ENCODE peak calls at places on chromosomes 2 and 18, in five cellular contexts. One of them, this sample, is unnamed.

GRCh38 chr2:216830346-216830745 is 29.5 kb downstream of the TNP1 start:
- DNase-seq in NCI-H82: no peak
- DNase-seq in ecto neural progenitor cell: no peak
- DNase-seq in naive thymus-derived CD8-positive, alpha-beta T cell: no peak
- DNase-seq in MCF 10A: no peak
- DNase-seq in this sample: peak

GRCh38 chr2:15591373-15591691 is 336 bp upstream of the DDX1 start:
- DNase-seq in NCI-H82: no peak
- DNase-seq in ecto neural progenitor cell: no peak
- DNase-seq in naive thymus-derived CD8-positive, alpha-beta T cell: no peak
- DNase-seq in MCF 10A: no peak
- DNase-seq in this sample: no peak

GRCh38 chr18:5630766-5631413 is 87.1 kb upstream of the EPB41L3 start:
- DNase-seq in NCI-H82: no peak
- DNase-seq in ecto neural progenitor cell: no peak
- DNase-seq in naive thymus-derived CD8-positive, alpha-beta T cell: no peak
- DNase-seq in MCF 10A: no peak
- DNase-seq in this sample: no peak

GRCh38 chr18:35089382-35089781 is 48.2 kb downstream of the MAPRE2 start:
- DNase-seq in NCI-H82: no peak
- DNase-seq in ecto neural progenitor cell: no peak
- DNase-seq in naive thymus-derived CD8-positive, alpha-beta T cell: no peak
- DNase-seq in MCF 10A: no peak
- DNase-seq in this sample: no peak

GRCh38 chr2:32772623-32773221 is 144.9 kb downstream of the TTC27 start:
- DNase-seq in NCI-H82: peak
- DNase-seq in ecto neural progenitor cell: peak
- DNase-seq in naive thymus-derived CD8-positive, alpha-beta T cell: no peak
- DNase-seq in MCF 10A: peak
- DNase-seq in this sample: peak

GRCh38 chr2:109594246-109594900 is 19.4 kb downstream of the SEPTIN10 start:
- DNase-seq in NCI-H82: no peak
- DNase-seq in ecto neural progenitor cell: no peak
- DNase-seq in naive thymus-derived CD8-positive, alpha-beta T cell: no peak
- DNase-seq in MCF 10A: peak
- DNase-seq in this sample: peak

GRCh38 chr2:95062716-95063400 is 37.4 kb downstream of the MAL start:
- DNase-seq in NCI-H82: peak
- DNase-seq in ecto neural progenitor cell: peak
- DNase-seq in naive thymus-derived CD8-positive, alpha-beta T cell: no peak
- DNase-seq in MCF 10A: no peak
- DNase-seq in this sample: peak

GRCh38 chr2:133026536-133027177 is 356.7 kb upstream of the LYPD1 start:
- DNase-seq in NCI-H82: no peak
- DNase-seq in ecto neural progenitor cell: peak
- DNase-seq in naive thymus-derived CD8-positive, alpha-beta T cell: no peak
- DNase-seq in MCF 10A: peak
- DNase-seq in this sample: no peak

GRCh38 chr18:68662779-68663178 is 52.1 kb downstream of the TMX3 start:
- DNase-seq in NCI-H82: no peak
- DNase-seq in ecto neural progenitor cell: no peak
- DNase-seq in naive thymus-derived CD8-positive, alpha-beta T cell: no peak
- DNase-seq in MCF 10A: peak
- DNase-seq in this sample: no peak